ENCODE peak calls at places on chromosomes 6 and 20, in five cellular contexts. I is fibroblast of lung, K is heart left ventricle, N is HCT116, Y is neural crest cell. R is an unnamed sample.

GRCh38 chr6:70312165-70312564 is 9.3 kb upstream of the COL9A1 start:
- DNase-seq in I (peak; percentile 96), K (no peak), N (peak; percentile 70), Y (no peak), R (no peak)

GRCh38 chr20:37651932-37652331 is 41.9 kb upstream of the CTNNBL1 start:
- DNase-seq in I (peak; percentile 5), K (peak; percentile 58), N (peak; percentile 36), Y (no peak), R (no peak)

GRCh38 chr6:35485402-35485877 is 11.4 kb downstream of the TEAD3 start:
- DNase-seq in I (peak; percentile 65), K (no peak), N (no peak), Y (no peak), R (no peak)

GRCh38 chr20:23245553-23246128 is 105.0 kb upstream of the NXT1 start:
- DNase-seq in I (peak; percentile 38), K (peak; percentile 69), N (no peak), Y (peak; percentile 28), R (no peak)

GRCh38 chr6:21005816-21006553 is 471.7 kb downstream of the CDKAL1 start:
- DNase-seq in I (peak; percentile 93), K (no peak), N (peak; percentile 85), Y (no peak), R (no peak)

GRCh38 chr6:34909484-34909883 is 20.4 kb downstream of the ANKS1A start:
- DNase-seq in I (no peak), K (no peak), N (no peak), Y (no peak), R (no peak)

GRCh38 chr6:161150566-161150965 is 123.3 kb downstream of the AGPAT4 start:
- DNase-seq in I (no peak), K (no peak), N (no peak), Y (no peak), R (no peak)

GRCh38 chr6:14791525-14791924 is 454.3 kb upstream of the JARID2 start:
- DNase-seq in I (peak; percentile 26), K (no peak), N (no peak), Y (no peak), R (no peak)

GRCh38 chr20:11891827-11892521 is 25.7 kb upstream of the BTBD3 start:
- DNase-seq in I (peak; percentile 67), K (peak; percentile 61), N (peak; percentile 66), Y (peak; percentile 62), R (no peak)

GRCh38 chr20:7758436-7758835 is 181.8 kb downstream of the HAO1 start:
- DNase-seq in I (peak; percentile 92), K (no peak), N (no peak), Y (no peak), R (no peak)

GRCh38 chr20:10352934-10353866 is 80.8 kb downstream of the MKKS start:
- DNase-seq in I (peak; percentile 80), K (no peak), N (no peak), Y (no peak), R (no peak)

GRCh38 chr6:117188627-117189201 is 76.6 kb upstream of the VGLL2 start:
- DNase-seq in I (no peak), K (no peak), N (peak; percentile 6), Y (no peak), R (no peak)

GRCh38 chr6:50257322-50257721 is 207.6 kb upstream of the DEFB112 start:
- DNase-seq in I (no peak), K (no peak), N (no peak), Y (no peak), R (no peak)

GRCh38 chr6:54248994-54249393 is 59.2 kb upstream of the TINAG start:
- DNase-seq in I (no peak), K (no peak), N (no peak), Y (no peak), R (no peak)

GRCh38 chr20:53100476-53100911 is 128.3 kb downstream of the TSHZ2 start:
- DNase-seq in I (peak; percentile 41), K (no peak), N (no peak), Y (no peak), R (no peak)

GRCh38 chr6:164106345-164106769 is 691.8 kb downstream of the QKI start:
- DNase-seq in I (peak; percentile 35), K (peak; percentile 86), N (no peak), Y (peak; percentile 42), R (peak; percentile 25)
- TF ChIP-seq CTCF in I (no peak), K (peak; percentile 63), N (peak; percentile 43), Y (peak; percentile 57), R (peak; percentile 28)

DNA sequence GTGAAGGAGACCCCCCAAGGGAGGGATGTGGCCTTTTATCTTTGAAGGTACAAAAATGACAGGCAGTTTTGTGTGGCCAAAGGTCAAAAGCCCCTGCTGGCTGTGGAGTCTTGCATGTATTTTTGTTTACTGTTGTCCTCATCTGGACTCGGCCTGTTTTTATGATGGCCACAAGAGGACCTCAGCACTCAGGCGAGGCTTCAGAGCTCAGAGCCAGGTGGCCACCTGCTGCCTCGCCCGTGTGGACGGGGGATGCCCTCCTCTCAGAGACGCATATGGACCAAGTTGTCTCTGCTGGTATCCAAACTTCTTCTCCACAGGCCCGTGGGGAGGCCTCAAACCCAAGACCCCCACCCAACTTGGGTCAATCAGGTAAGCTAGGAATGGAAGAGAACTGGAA is 118.2 kb downstream of the DACT2 start:
- DNase-seq in I (no peak), K (no peak), N (no peak), Y (no peak), R (no peak)
- TF ChIP-seq CTCF in I (no peak), K (no peak), N (peak; percentile 53), Y (peak; percentile 48), R (no peak)

DNA sequence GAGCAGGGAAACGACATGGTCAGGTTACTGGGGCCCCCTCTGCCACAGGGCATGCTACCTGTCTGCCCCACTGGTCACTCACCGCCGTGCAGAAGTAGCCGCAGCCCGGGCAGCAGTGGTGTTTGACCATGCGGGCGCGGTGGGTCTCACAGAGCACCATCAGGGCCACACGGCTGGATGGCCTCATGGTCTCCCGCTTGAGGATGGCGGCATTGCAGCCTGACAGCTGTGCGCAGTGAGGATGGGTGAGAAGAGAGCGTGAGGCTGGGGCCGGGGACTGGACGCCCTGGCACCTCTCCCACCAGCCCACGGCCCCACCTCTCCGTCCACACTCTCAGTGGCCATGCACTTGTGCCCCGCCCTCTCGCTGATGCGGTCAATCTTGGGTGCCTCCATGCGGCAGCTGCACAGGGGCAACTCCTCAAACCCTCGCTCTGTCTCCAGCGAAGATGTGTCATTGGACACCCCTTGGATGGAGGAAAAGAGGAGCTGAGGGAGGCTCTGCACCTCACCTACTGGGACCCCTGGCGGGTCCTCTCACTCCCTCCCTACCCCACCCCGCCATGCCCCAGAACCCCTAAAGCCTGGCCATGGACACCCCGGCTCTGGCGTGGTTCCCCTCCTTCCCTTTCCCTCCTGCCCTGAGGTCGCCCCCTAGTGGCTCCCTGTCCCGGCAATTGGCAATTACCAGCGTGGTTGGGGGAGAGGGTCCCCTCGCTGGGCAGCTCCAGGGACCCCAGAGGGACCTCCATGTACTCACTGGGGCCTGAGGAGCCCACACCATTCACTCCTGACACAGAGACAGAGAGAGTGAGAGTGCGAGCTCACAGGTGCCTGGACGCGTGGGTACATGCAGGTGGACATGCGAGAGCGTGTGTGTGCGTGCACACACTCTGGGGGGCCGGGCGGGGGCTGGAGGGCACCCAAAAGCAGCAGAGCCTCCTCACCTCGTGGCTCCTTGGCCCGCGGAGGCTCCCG is 8.9 kb downstream of the EHMT2 start:
- DNase-seq in I (no peak), K (no peak), N (no peak), Y (peak; percentile 54), R (no peak)
- TF ChIP-seq CTCF in I (peak; percentile 67), K (peak; percentile 33), N (peak; percentile 92), Y (peak; percentile 74), R (peak; percentile 69)

GRCh38 chr6:104679971-104680370 is 179.7 kb downstream of the HACE1 start:
- DNase-seq in I (no peak), K (no peak), N (no peak), Y (no peak), R (no peak)

GRCh38 chr6:104684911-104685415 is 174.8 kb downstream of the HACE1 start:
- DNase-seq in I (no peak), K (no peak), N (no peak), Y (no peak), R (no peak)

GRCh38 chr6:104685871-104686549 is 173.7 kb downstream of the HACE1 start:
- DNase-seq in I (no peak), K (no peak), N (no peak), Y (no peak), R (no peak)

GRCh38 chr6:104680539-104680938 is 179.2 kb downstream of the HACE1 start:
- DNase-seq in I (no peak), K (no peak), N (no peak), Y (no peak), R (no peak)

DNA sequence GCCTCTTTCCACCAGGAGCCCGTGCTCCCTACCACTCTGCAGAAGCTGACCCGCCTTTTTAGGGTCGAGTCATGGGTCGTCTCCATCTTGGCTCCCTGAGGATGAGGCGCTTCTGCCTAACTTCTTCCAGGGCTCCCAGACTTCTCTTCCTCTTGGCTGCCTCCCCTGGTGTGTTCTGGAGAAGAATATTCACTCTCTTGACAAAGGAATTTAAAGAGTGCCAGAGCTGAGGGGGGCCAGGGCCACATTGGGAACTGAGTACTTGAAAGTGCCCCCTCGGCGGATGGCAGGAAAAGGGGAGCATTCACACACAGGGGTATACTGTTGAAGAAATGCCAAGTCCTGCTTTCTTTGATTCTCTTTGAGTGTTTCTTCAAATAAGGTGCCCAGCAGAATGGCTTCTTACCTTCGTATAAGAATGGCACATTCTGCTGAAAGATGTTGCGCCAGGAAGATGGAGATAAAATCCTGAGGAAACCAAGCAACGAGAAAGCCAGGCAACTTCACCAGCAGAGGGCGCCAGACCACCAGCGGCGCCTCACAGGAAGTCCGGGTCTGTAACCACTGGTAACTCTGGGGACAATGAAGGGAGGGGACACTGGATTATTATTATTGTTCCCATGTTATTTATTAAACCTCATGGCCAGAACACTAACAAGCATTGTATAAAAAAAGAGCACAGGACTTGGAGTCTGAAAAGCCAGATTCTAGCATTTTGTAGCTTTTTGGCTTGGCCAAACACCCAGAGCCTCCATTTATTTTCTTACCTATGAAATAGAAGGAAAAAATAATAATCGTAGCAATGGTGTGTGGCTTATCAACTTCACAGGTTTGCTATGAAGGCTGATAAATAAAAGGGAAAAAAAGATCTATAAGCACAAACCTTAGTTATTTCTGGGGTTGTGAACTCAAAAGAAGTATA is 176.7 kb downstream of the HACE1 start:
- DNase-seq in I (peak; percentile 39), K (peak; percentile 41), N (peak; percentile 53), Y (peak; percentile 70), R (peak; percentile 52)
- TF ChIP-seq CTCF in I (peak; percentile 91), K (peak; percentile 53), N (peak; percentile 96), Y (peak; percentile 82), R (peak; percentile 87)

GRCh38 chr6:96286503-96286902 is 235.1 kb upstream of the UFL1 start:
- DNase-seq in I (no peak), K (no peak), N (no peak), Y (no peak), R (no peak)
- TF ChIP-seq CTCF in I (no peak), K (no peak), N (no peak), Y (no peak), R (no peak)

DNA sequence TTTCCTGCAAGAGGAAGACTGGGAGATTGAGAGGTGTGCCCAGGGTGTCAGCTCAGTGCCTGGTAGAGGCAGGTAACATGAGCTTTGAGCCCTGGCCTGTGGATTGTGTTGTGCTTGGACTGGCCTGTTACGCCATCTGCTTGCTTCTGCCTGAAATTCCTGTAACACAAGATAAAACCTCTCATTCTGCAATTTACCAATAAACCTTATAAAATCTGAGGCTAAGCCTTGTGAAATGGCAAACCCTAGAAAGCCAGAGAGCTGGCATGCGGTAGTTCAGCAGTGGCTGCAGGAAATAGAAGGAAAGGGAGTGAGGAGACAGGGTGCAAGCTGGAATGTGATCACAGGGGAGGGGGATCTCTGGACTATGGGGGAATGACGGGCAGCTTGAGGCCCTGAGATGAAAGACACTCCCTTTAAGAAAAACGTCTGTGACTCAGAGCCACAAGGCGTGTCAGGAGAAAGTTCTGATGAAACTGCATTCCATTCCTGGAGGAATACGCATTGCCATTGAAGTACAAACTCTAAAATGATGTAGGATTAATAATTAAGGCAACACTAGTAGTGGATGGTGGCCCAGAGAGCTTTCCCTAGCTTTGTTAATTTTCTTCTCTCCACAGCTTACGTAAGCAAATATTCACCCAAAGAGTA is 26.3 kb upstream of the TFAP2A start:
- DNase-seq in I (peak; percentile 97), K (no peak), N (peak; percentile 93), Y (no peak), R (no peak)
- TF ChIP-seq CTCF in I (no peak), K (no peak), N (peak; percentile 15), Y (no peak), R (no peak)

R was measured in natural killer cell.